ENCODE peak calls at places on chromosomes 2 and 18, in five cellular contexts. One of them, this sample, is unnamed.

GRCh38 chr2:236517463-236518077 is 52.1 kb upstream of the ACKR3 start:
- DNase-seq in lower lobe of right lung: no peak
- DNase-seq in RWPE1: no peak
- DNase-seq in CD8-positive, alpha-beta memory T cell: no peak
- DNase-seq in right lobe of liver: no peak
- DNase-seq in this sample: no peak

GRCh38 chr18:79682896-79683625 is 3.5 kb downstream of the CTDP1 start:
- DNase-seq in lower lobe of right lung: no peak
- DNase-seq in RWPE1: no peak
- DNase-seq in CD8-positive, alpha-beta memory T cell: no peak
- DNase-seq in right lobe of liver: no peak
- DNase-seq in this sample: no peak

GRCh38 chr18:32167980-32168379 is 21.9 kb upstream of the MEP1B start:
- DNase-seq in lower lobe of right lung: no peak
- DNase-seq in RWPE1: no peak
- DNase-seq in CD8-positive, alpha-beta memory T cell: no peak
- DNase-seq in right lobe of liver: no peak
- DNase-seq in this sample: peak

GRCh38 chr2:72023678-72024390 is 123.8 kb downstream of the CYP26B1 start:
- DNase-seq in lower lobe of right lung: no peak
- DNase-seq in RWPE1: no peak
- DNase-seq in CD8-positive, alpha-beta memory T cell: no peak
- DNase-seq in right lobe of liver: no peak
- DNase-seq in this sample: no peak

GRCh38 chr18:78939105-78939504 is 40.5 kb upstream of the SALL3 start:
- DNase-seq in lower lobe of right lung: no peak
- DNase-seq in RWPE1: peak
- DNase-seq in CD8-positive, alpha-beta memory T cell: no peak
- DNase-seq in right lobe of liver: no peak
- DNase-seq in this sample: no peak

GRCh38 chr2:135742307-135742838 is 718 bp downstream of the UBXN4 start:
- DNase-seq in lower lobe of right lung: no peak
- DNase-seq in RWPE1: peak
- DNase-seq in CD8-positive, alpha-beta memory T cell: peak
- DNase-seq in right lobe of liver: peak
- DNase-seq in this sample: peak

GRCh38 chr2:235050992-235051351 is 99.2 kb downstream of the SH3BP4 start:
- DNase-seq in lower lobe of right lung: peak
- DNase-seq in RWPE1: peak
- DNase-seq in CD8-positive, alpha-beta memory T cell: no peak
- DNase-seq in right lobe of liver: peak
- DNase-seq in this sample: peak

GRCh38 chr2:200625317-200625716 is 39.5 kb downstream of the AOX1 start:
- DNase-seq in lower lobe of right lung: no peak
- DNase-seq in RWPE1: no peak
- DNase-seq in CD8-positive, alpha-beta memory T cell: no peak
- DNase-seq in right lobe of liver: no peak
- DNase-seq in this sample: no peak

GRCh38 chr2:222074674-222075073 is 224.1 kb downstream of the PAX3 start:
- DNase-seq in lower lobe of right lung: no peak
- DNase-seq in RWPE1: no peak
- DNase-seq in CD8-positive, alpha-beta memory T cell: no peak
- DNase-seq in right lobe of liver: no peak
- DNase-seq in this sample: no peak

GRCh38 chr2:210667726-210668125 is 111.3 kb downstream of the CPS1 start:
- DNase-seq in lower lobe of right lung: no peak
- DNase-seq in RWPE1: no peak
- DNase-seq in CD8-positive, alpha-beta memory T cell: no peak
- DNase-seq in right lobe of liver: no peak
- DNase-seq in this sample: no peak

GRCh38 chr18:46071894-46072867 is at the start of gene PSTPIP2:
- DNase-seq in lower lobe of right lung: peak
- DNase-seq in RWPE1: peak
- DNase-seq in CD8-positive, alpha-beta memory T cell: peak
- DNase-seq in right lobe of liver: peak
- DNase-seq in this sample: no peak

GRCh38 chr2:112691761-112692370 is 29.0 kb upstream of the NT5DC4 start:
- DNase-seq in lower lobe of right lung: no peak
- DNase-seq in RWPE1: no peak
- DNase-seq in CD8-positive, alpha-beta memory T cell: no peak
- DNase-seq in right lobe of liver: no peak
- DNase-seq in this sample: no peak

GRCh38 chr2:3522851-3523481 is 3.6 kb upstream of the ADI1 start:
- DNase-seq in lower lobe of right lung: no peak
- DNase-seq in RWPE1: no peak
- DNase-seq in CD8-positive, alpha-beta memory T cell: no peak
- DNase-seq in right lobe of liver: no peak
- DNase-seq in this sample: no peak

GRCh38 chr2:3520591-3520990 is 1.3 kb upstream of the ADI1 start:
- DNase-seq in lower lobe of right lung: no peak
- DNase-seq in RWPE1: no peak
- DNase-seq in CD8-positive, alpha-beta memory T cell: no peak
- DNase-seq in right lobe of liver: no peak
- DNase-seq in this sample: no peak

GRCh38 chr2:3526871-3527270 is 7.5 kb upstream of the ADI1 start:
- DNase-seq in lower lobe of right lung: no peak
- DNase-seq in RWPE1: no peak
- DNase-seq in CD8-positive, alpha-beta memory T cell: no peak
- DNase-seq in right lobe of liver: no peak
- DNase-seq in this sample: no peak

GRCh38 chr2:3519255-3520190 is at the start of gene ADI1:
- DNase-seq in lower lobe of right lung: peak
- DNase-seq in RWPE1: peak
- DNase-seq in CD8-positive, alpha-beta memory T cell: peak
- DNase-seq in right lobe of liver: peak
- DNase-seq in this sample: peak

GRCh38 chr2:3523551-3524041 is 4.3 kb upstream of the ADI1 start:
- DNase-seq in lower lobe of right lung: no peak
- DNase-seq in RWPE1: peak
- DNase-seq in CD8-positive, alpha-beta memory T cell: no peak
- DNase-seq in right lobe of liver: no peak
- DNase-seq in this sample: no peak
- H3K27ac ChIP-seq in lower lobe of right lung: peak
- H3K27ac ChIP-seq in RWPE1: no peak
- H3K27ac ChIP-seq in CD8-positive, alpha-beta memory T cell: no peak
- H3K27ac ChIP-seq in right lobe of liver: peak
- H3K27ac ChIP-seq in this sample: no peak

GRCh38 chr2:240797500-240797895 is 22.5 kb downstream of the KIF1A start:
- DNase-seq in lower lobe of right lung: peak
- DNase-seq in RWPE1: no peak
- DNase-seq in CD8-positive, alpha-beta memory T cell: no peak
- DNase-seq in right lobe of liver: peak
- DNase-seq in this sample: no peak

GRCh38 chr2:240794178-240794721 is 25.8 kb downstream of the KIF1A start:
- DNase-seq in lower lobe of right lung: no peak
- DNase-seq in RWPE1: no peak
- DNase-seq in CD8-positive, alpha-beta memory T cell: no peak
- DNase-seq in right lobe of liver: peak
- DNase-seq in this sample: no peak

GRCh38 chr2:240796543-240797499 is 23.2 kb downstream of the KIF1A start:
- DNase-seq in lower lobe of right lung: peak
- DNase-seq in RWPE1: no peak
- DNase-seq in CD8-positive, alpha-beta memory T cell: no peak
- DNase-seq in right lobe of liver: peak
- DNase-seq in this sample: no peak

GRCh38 chr2:240795468-240795867 is 24.6 kb downstream of the KIF1A start:
- DNase-seq in lower lobe of right lung: peak
- DNase-seq in RWPE1: no peak
- DNase-seq in CD8-positive, alpha-beta memory T cell: no peak
- DNase-seq in right lobe of liver: peak
- DNase-seq in this sample: no peak

GRCh38 chr2:240795916-240796510 is 24.0 kb downstream of the KIF1A start:
- DNase-seq in lower lobe of right lung: peak
- DNase-seq in RWPE1: no peak
- DNase-seq in CD8-positive, alpha-beta memory T cell: no peak
- DNase-seq in right lobe of liver: peak
- DNase-seq in this sample: no peak
- H3K27ac ChIP-seq in lower lobe of right lung: no peak
- H3K27ac ChIP-seq in RWPE1: no peak
- H3K27ac ChIP-seq in CD8-positive, alpha-beta memory T cell: no peak
- H3K27ac ChIP-seq in right lobe of liver: peak
- H3K27ac ChIP-seq in this sample: no peak

DNA sequence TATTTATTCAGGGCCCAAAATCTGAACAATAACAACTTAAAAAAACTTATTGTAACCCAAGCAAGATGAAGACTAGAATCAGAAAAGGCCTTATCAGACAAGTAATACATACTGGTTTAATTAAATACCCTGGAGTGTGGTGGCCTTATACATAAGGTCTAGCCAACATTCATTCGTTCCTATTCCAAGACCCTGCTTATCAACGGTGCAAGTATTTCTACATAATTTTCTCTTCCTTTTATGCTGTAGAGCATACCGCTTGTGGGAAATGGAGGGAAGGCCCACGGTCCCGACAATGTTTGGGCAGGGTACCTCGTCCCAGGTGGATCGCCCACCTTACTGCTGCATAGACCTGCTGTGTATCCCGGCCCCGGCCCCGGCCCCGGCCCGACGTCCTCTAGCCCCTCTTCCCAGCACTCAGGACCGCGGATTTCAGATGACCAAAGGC is 708 bp downstream of the ZNF24 start:
- DNase-seq in lower lobe of right lung: no peak
- DNase-seq in RWPE1: no peak
- DNase-seq in CD8-positive, alpha-beta memory T cell: no peak
- DNase-seq in right lobe of liver: no peak
- DNase-seq in this sample: no peak
- H3K27ac ChIP-seq in lower lobe of right lung: peak
- H3K27ac ChIP-seq in RWPE1: peak
- H3K27ac ChIP-seq in CD8-positive, alpha-beta memory T cell: peak
- H3K27ac ChIP-seq in right lobe of liver: peak
- H3K27ac ChIP-seq in this sample: peak

GRCh38 chr2:196260546-196260945 is 89.2 kb upstream of the STK17B start:
- DNase-seq in lower lobe of right lung: no peak
- DNase-seq in RWPE1: no peak
- DNase-seq in CD8-positive, alpha-beta memory T cell: no peak
- DNase-seq in right lobe of liver: no peak
- DNase-seq in this sample: no peak

GRCh38 chr2:196257086-196257485 is 85.7 kb upstream of the STK17B start:
- DNase-seq in lower lobe of right lung: no peak
- DNase-seq in RWPE1: no peak
- DNase-seq in CD8-positive, alpha-beta memory T cell: no peak
- DNase-seq in right lobe of liver: no peak
- DNase-seq in this sample: no peak

GRCh38 chr2:196262606-196263005 is 91.2 kb upstream of the STK17B start:
- DNase-seq in lower lobe of right lung: no peak
- DNase-seq in RWPE1: no peak
- DNase-seq in CD8-positive, alpha-beta memory T cell: no peak
- DNase-seq in right lobe of liver: no peak
- DNase-seq in this sample: no peak

GRCh38 chr2:196258407-196258806 is 87.0 kb upstream of the STK17B start:
- DNase-seq in lower lobe of right lung: no peak
- DNase-seq in RWPE1: no peak
- DNase-seq in CD8-positive, alpha-beta memory T cell: no peak
- DNase-seq in right lobe of liver: no peak
- DNase-seq in this sample: no peak

GRCh38 chr2:196259507-196260481 is 88.4 kb upstream of the STK17B start:
- DNase-seq in lower lobe of right lung: no peak
- DNase-seq in RWPE1: no peak
- DNase-seq in CD8-positive, alpha-beta memory T cell: no peak
- DNase-seq in right lobe of liver: no peak
- DNase-seq in this sample: peak
- H3K27ac ChIP-seq in lower lobe of right lung: peak
- H3K27ac ChIP-seq in RWPE1: no peak
- H3K27ac ChIP-seq in CD8-positive, alpha-beta memory T cell: peak
- H3K27ac ChIP-seq in right lobe of liver: no peak
- H3K27ac ChIP-seq in this sample: peak

DNA sequence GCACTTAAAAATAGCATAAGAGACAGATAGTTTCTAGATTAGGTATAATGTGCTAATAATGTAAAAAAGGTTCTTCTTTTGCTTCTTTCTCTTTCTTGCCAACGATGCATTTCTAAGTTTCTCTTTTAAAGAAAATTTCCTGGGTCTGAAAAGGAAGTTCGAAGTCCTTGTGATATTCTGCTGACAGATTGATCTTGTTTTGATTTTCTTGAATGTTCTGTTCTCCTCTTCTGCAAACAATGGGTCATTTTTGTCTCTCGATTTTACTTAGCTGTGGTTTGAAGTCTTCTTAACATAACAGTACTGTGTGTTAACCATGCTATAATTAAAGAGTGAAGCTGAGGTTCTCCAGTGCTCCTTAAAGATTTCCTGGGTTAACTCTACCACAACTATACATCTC is 61.1 kb upstream of the ACYP2 start:
- DNase-seq in lower lobe of right lung: no peak
- DNase-seq in RWPE1: no peak
- DNase-seq in CD8-positive, alpha-beta memory T cell: no peak
- DNase-seq in right lobe of liver: no peak
- DNase-seq in this sample: no peak
- H3K27ac ChIP-seq in lower lobe of right lung: no peak
- H3K27ac ChIP-seq in RWPE1: no peak
- H3K27ac ChIP-seq in CD8-positive, alpha-beta memory T cell: no peak
- H3K27ac ChIP-seq in right lobe of liver: no peak
- H3K27ac ChIP-seq in this sample: no peak